ENCODE peak calls at places on chromosomes 1 and 21, in four cellular contexts. One of them, this sample, is unnamed.

GRCh38 chr1:30083800-30084464 is 639.5 kb downstream of the MATN1 start:
- DNase-seq in colonic mucosa: no peak
- DNase-seq in GM10248: no peak
- DNase-seq in AG04450: peak
- DNase-seq in this sample: no peak

GRCh38 chr1:118074101-118074500 is 110.9 kb downstream of the SPAG17 start:
- DNase-seq in colonic mucosa: no peak
- DNase-seq in GM10248: no peak
- DNase-seq in AG04450: no peak
- DNase-seq in this sample: no peak

GRCh38 chr1:184359909-184360308 is 26.9 kb upstream of the C1orf21 start:
- DNase-seq in colonic mucosa: no peak
- DNase-seq in GM10248: no peak
- DNase-seq in AG04450: no peak
- DNase-seq in this sample: peak

GRCh38 chr1:2496087-2496622 is 20.1 kb downstream of the PLCH2 start:
- DNase-seq in colonic mucosa: no peak
- DNase-seq in GM10248: peak
- DNase-seq in AG04450: no peak
- DNase-seq in this sample: peak

GRCh38 chr1:22228074-22228473 is 85.2 kb upstream of the WNT4 start:
- DNase-seq in colonic mucosa: no peak
- DNase-seq in GM10248: no peak
- DNase-seq in AG04450: no peak
- DNase-seq in this sample: no peak

GRCh38 chr1:227059076-227059475 is 119.0 kb downstream of the COQ8A start:
- DNase-seq in colonic mucosa: no peak
- DNase-seq in GM10248: no peak
- DNase-seq in AG04450: no peak
- DNase-seq in this sample: no peak

GRCh38 chr1:78157162-78157561 is 111.4 kb downstream of the GIPC2 start:
- DNase-seq in colonic mucosa: no peak
- DNase-seq in GM10248: no peak
- DNase-seq in AG04450: peak
- DNase-seq in this sample: no peak

GRCh38 chr1:206010101-206010500 is 6.9 kb upstream of the RAB7B start:
- DNase-seq in colonic mucosa: no peak
- DNase-seq in GM10248: no peak
- DNase-seq in AG04450: no peak
- DNase-seq in this sample: no peak

GRCh38 chr1:233782932-233783586 is 121.4 kb upstream of the SLC35F3 start:
- DNase-seq in colonic mucosa: no peak
- DNase-seq in GM10248: no peak
- DNase-seq in AG04450: no peak
- DNase-seq in this sample: no peak

GRCh38 chr1:51439053-51439452 is 80.0 kb downstream of the EPS15 start:
- DNase-seq in colonic mucosa: no peak
- DNase-seq in GM10248: no peak
- DNase-seq in AG04450: no peak
- DNase-seq in this sample: peak

GRCh38 chr1:15617874-15618684 is 821 bp downstream of the DDI2 start:
- DNase-seq in colonic mucosa: peak
- DNase-seq in GM10248: peak
- DNase-seq in AG04450: no peak
- DNase-seq in this sample: peak

GRCh38 chr1:234875328-234875952 is 253.2 kb downstream of the TOMM20 start:
- DNase-seq in colonic mucosa: no peak
- DNase-seq in GM10248: no peak
- DNase-seq in AG04450: no peak
- DNase-seq in this sample: no peak

GRCh38 chr21:31671146-31671716 is 11.7 kb downstream of the SOD1 start:
- DNase-seq in colonic mucosa: no peak
- DNase-seq in GM10248: no peak
- DNase-seq in AG04450: no peak
- DNase-seq in this sample: no peak

GRCh38 chr1:163230827-163231226 is 28.1 kb upstream of the RGS5 start:
- DNase-seq in colonic mucosa: no peak
- DNase-seq in GM10248: no peak
- DNase-seq in AG04450: no peak
- DNase-seq in this sample: no peak

GRCh38 chr1:156602557-156602993 is 1.3 kb upstream of the GPATCH4 start:
- DNase-seq in colonic mucosa: peak
- DNase-seq in GM10248: no peak
- DNase-seq in AG04450: no peak
- DNase-seq in this sample: peak

GRCh38 chr1:162676087-162676486 is 43.8 kb downstream of the DDR2 start:
- DNase-seq in colonic mucosa: no peak
- DNase-seq in GM10248: no peak
- DNase-seq in AG04450: no peak
- DNase-seq in this sample: no peak

GRCh38 chr1:109788695-109789521 is 25.2 kb upstream of the EPS8L3 start:
- DNase-seq in colonic mucosa: peak
- DNase-seq in GM10248: peak
- DNase-seq in AG04450: no peak
- DNase-seq in this sample: no peak

GRCh38 chr1:241531195-241532172 is 694 bp upstream of the KMO start:
- DNase-seq in colonic mucosa: no peak
- DNase-seq in GM10248: no peak
- DNase-seq in AG04450: peak
- DNase-seq in this sample: peak

GRCh38 chr1:183651621-183652020 is 1.5 kb downstream of the APOBEC4 start:
- DNase-seq in colonic mucosa: no peak
- DNase-seq in GM10248: no peak
- DNase-seq in AG04450: no peak
- DNase-seq in this sample: no peak

GRCh38 chr1:161721738-161722343 is 497 bp downstream of the FCRLB start:
- DNase-seq in colonic mucosa: no peak
- DNase-seq in GM10248: no peak
- DNase-seq in AG04450: no peak
- DNase-seq in this sample: no peak

GRCh38 chr1:180185971-180186645 is 31.4 kb downstream of the QSOX1 start:
- DNase-seq in colonic mucosa: no peak
- DNase-seq in GM10248: no peak
- DNase-seq in AG04450: no peak
- DNase-seq in this sample: no peak

GRCh38 chr1:206979379-206980043 is 9.3 kb upstream of the FCAMR start:
- DNase-seq in colonic mucosa: no peak
- DNase-seq in GM10248: no peak
- DNase-seq in AG04450: no peak
- DNase-seq in this sample: peak

GRCh38 chr21:36615274-36615964 is 83.5 kb upstream of the SIM2 start:
- DNase-seq in colonic mucosa: no peak
- DNase-seq in GM10248: no peak
- DNase-seq in AG04450: no peak
- DNase-seq in this sample: no peak
- TF ChIP-seq CTCF in colonic mucosa: no peak
- TF ChIP-seq CTCF in GM10248: peak
- TF ChIP-seq CTCF in AG04450: no peak
- TF ChIP-seq CTCF in this sample: no peak

GRCh38 chr21:26850116-26850643 is 5.0 kb upstream of the ADAMTS1 start:
- DNase-seq in colonic mucosa: no peak
- DNase-seq in GM10248: no peak
- DNase-seq in AG04450: no peak
- DNase-seq in this sample: peak
- TF ChIP-seq CTCF in colonic mucosa: peak
- TF ChIP-seq CTCF in GM10248: peak
- TF ChIP-seq CTCF in AG04450: peak
- TF ChIP-seq CTCF in this sample: peak

DNA sequence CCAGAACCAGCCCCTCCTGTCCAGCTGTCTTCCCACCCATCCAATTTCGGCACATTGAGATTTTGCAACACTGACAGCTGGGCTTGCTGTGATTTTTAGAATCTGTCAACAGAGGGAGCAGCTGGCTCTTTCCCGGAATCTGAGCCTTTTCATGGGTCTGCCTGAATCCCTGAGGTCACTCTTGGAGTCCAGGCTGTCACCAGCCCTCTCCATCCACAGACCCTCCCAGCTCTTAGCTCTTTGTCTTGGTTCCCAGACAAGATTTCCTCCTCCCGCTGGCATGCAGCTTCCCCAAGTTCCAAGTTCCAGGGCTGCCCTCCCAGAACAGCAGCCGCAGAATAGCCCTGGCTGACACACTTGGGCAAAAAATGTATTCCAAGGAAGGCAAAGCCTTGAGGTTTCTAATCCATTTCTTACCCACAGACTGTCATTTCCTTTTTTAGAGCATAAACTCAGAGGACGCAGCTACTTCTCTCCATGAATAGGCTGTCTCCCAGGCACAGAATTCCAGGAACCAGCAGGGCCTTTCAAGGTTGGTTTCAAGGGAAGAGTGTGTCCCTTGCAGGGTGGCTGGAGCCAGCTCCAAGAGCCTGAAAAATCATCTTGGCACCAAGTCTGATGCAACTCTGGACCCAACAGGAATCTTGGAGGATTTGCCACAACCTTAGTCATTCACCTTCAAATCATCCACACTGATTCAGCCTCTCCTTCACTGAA is 7.1 kb upstream of the TMEM61 start:
- DNase-seq in colonic mucosa: peak
- DNase-seq in GM10248: peak
- DNase-seq in AG04450: no peak
- DNase-seq in this sample: no peak
- TF ChIP-seq CTCF in colonic mucosa: peak
- TF ChIP-seq CTCF in GM10248: peak
- TF ChIP-seq CTCF in AG04450: peak
- TF ChIP-seq CTCF in this sample: no peak

GRCh38 chr1:151881479-151881878 is 27.8 kb downstream of the THEM4 start:
- DNase-seq in colonic mucosa: no peak
- DNase-seq in GM10248: no peak
- DNase-seq in AG04450: no peak
- DNase-seq in this sample: peak
- TF ChIP-seq CTCF in colonic mucosa: no peak
- TF ChIP-seq CTCF in GM10248: peak
- TF ChIP-seq CTCF in AG04450: peak
- TF ChIP-seq CTCF in this sample: peak

GRCh38 chr1:90154711-90155110 is 159.8 kb downstream of the ZNF326 start:
- DNase-seq in colonic mucosa: peak
- DNase-seq in GM10248: no peak
- DNase-seq in AG04450: no peak
- DNase-seq in this sample: no peak
- TF ChIP-seq CTCF in colonic mucosa: no peak
- TF ChIP-seq CTCF in GM10248: no peak
- TF ChIP-seq CTCF in AG04450: no peak
- TF ChIP-seq CTCF in this sample: no peak

DNA sequence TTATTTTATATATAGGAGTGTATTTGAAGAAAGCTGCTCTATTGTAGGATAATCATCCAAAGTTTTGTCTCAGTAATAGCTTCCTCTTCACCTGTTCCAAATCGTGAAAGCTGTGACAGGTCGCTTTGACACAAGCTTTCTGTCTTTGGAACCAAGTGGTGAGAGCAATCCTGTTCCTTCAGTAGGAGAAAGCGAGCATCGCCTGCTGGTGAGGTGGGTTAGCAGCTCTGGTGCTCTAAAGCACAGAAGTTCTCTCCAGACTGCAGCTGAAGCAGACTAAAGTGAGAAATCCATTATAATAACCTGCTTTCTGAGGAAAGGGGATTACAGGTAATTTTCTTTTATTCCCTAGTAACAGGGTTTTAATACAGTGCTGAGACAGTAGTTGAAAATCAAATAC is 803.8 kb downstream of the ADGRL2 start:
- DNase-seq in colonic mucosa: no peak
- DNase-seq in GM10248: no peak
- DNase-seq in AG04450: no peak
- DNase-seq in this sample: no peak
- TF ChIP-seq CTCF in colonic mucosa: no peak
- TF ChIP-seq CTCF in GM10248: no peak
- TF ChIP-seq CTCF in AG04450: no peak
- TF ChIP-seq CTCF in this sample: no peak

DNA sequence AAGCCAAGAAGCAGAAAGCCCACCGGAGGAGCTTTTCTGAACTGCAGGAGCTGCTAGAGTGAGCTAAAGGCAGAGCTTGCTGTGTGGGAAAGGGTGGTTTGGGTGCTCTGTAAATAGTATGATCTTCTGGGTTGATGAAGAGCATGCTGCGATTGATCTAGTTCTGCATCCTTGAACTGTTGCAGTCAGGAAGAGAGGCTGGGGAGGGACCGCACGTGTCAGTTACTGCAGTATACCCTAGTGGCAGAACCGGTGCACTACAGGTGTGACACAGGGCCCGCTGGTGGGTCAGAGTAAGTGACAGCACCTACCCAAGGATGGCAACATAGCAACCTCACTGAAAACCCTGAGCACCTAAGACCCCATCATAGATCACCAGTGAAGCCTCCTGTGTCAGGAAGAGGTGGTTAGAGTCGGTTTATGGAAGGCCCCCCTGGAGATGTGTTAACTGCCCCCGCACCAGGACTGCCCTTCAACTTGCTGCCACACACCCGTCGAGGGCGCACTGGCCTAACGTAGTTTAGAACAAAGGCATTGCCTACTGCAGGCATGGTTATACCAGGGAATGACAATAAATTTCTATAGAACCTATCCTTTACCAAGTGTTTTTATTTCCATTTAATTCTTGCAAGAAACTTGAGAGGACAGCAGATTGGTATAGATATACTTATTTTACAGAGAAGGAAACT is 146.0 kb upstream of the KIAA0040 start:
- DNase-seq in colonic mucosa: peak
- DNase-seq in GM10248: peak
- DNase-seq in AG04450: no peak
- DNase-seq in this sample: peak
- TF ChIP-seq CTCF in colonic mucosa: peak
- TF ChIP-seq CTCF in GM10248: peak
- TF ChIP-seq CTCF in AG04450: peak
- TF ChIP-seq CTCF in this sample: peak

GRCh38 chr21:28793043-28793442 is 199.6 kb downstream of the LTN1 start:
- DNase-seq in colonic mucosa: no peak
- DNase-seq in GM10248: no peak
- DNase-seq in AG04450: no peak
- DNase-seq in this sample: no peak
- TF ChIP-seq CTCF in colonic mucosa: no peak
- TF ChIP-seq CTCF in GM10248: no peak
- TF ChIP-seq CTCF in AG04450: peak
- TF ChIP-seq CTCF in this sample: no peak

This sample was measured in MM.1S.